ENCODE peak calls at places on chromosomes 4 and X, in five cellular contexts. S, Q, X, J and U are unnamed samples.

GRCh38 chr4:145828802-145829485 is 109.7 kb downstream of the ZNF827 start:
- DNase-seq in S (no peak), Q (no peak), X (no peak), J (no peak), U (no peak)

GRCh38 chrX:39308126-39308525 is 506.9 kb downstream of the MID1IP1 start:
- DNase-seq in S (no peak), Q (no peak), X (no peak), J (no peak), U (no peak)

GRCh38 chr4:22850630-22851029 is 157.9 kb downstream of the GBA3 start:
- DNase-seq in S (no peak), Q (no peak), X (no peak), J (no peak), U (no peak)

GRCh38 chr4:116150152-116150551 is 935.2 kb downstream of the TRAM1L1 start:
- DNase-seq in S (no peak), Q (no peak), X (no peak), J (no peak), U (no peak)

GRCh38 chr4:16583764-16584163 is 314.7 kb downstream of the LDB2 start:
- DNase-seq in S (no peak), Q (no peak), X (no peak), J (no peak), U (no peak)

GRCh38 chr4:38190717-38191178 is 230.6 kb downstream of the PTTG2 start:
- DNase-seq in S (peak; percentile 67), Q (no peak), X (no peak), J (no peak), U (no peak)

GRCh38 chrX:119996069-119996468 is 52.5 kb upstream of the NKAP start:
- DNase-seq in S (no peak), Q (no peak), X (no peak), J (no peak), U (no peak)

GRCh38 chrX:40853004-40853815 is 117.9 kb upstream of the MED14 start:
- DNase-seq in S (no peak), Q (no peak), X (no peak), J (no peak), U (no peak)

GRCh38 chr4:168930413-168931196 is 79.5 kb downstream of the CBR4 start:
- DNase-seq in S (no peak), Q (no peak), X (no peak), J (no peak), U (no peak)

GRCh38 chr4:123250843-123251242 is 145.8 kb upstream of the SPRY1 start:
- DNase-seq in S (peak; percentile 70), Q (no peak), X (peak; percentile 75), J (no peak), U (no peak)

GRCh38 chrX:10533686-10534365 is 86.6 kb downstream of the MID1 start:
- DNase-seq in S (no peak), Q (no peak), X (no peak), J (no peak), U (no peak)

GRCh38 chr4:184400375-184400870 is 73.9 kb downstream of the IRF2 start:
- DNase-seq in S (no peak), Q (no peak), X (no peak), J (no peak), U (no peak)

GRCh38 chrX:26778320-26778888 is 562.4 kb downstream of the MAGEB5 start:
- DNase-seq in S (no peak), Q (no peak), X (no peak), J (no peak), U (no peak)

GRCh38 chrX:48278958-48279357 is 23.8 kb downstream of the SSX1 start:
- DNase-seq in S (peak; percentile 6), Q (no peak), X (peak; percentile 71), J (no peak), U (no peak)

GRCh38 chrX:101462892-101463291 is 22.4 kb upstream of the ARMCX4 start:
- DNase-seq in S (no peak), Q (no peak), X (no peak), J (no peak), U (no peak)

GRCh38 chr4:55853484-55854046 is at the start of gene EXOC1:
- DNase-seq in S (peak; percentile 98), Q (peak; percentile 100), X (peak; percentile 99), J (peak; percentile 94), U (peak; percentile 73)
- TF ChIP-seq POLR2A in S (peak; percentile 68), Q (peak; percentile 76), X (no peak), J (peak; percentile 72), U (peak; percentile 83)

GRCh38 chrX:103831342-103831802 is 685 bp downstream of the RAB9B start:
- DNase-seq in S (no peak), Q (no peak), X (no peak), J (no peak), U (no peak)

GRCh38 chrX:103830848-103831247 is 1.2 kb downstream of the RAB9B start:
- DNase-seq in S (no peak), Q (no peak), X (no peak), J (no peak), U (no peak)

GRCh38 chrX:103828529-103828928 is 3.5 kb downstream of the RAB9B start:
- DNase-seq in S (peak; percentile 18), Q (no peak), X (no peak), J (no peak), U (no peak)

DNA sequence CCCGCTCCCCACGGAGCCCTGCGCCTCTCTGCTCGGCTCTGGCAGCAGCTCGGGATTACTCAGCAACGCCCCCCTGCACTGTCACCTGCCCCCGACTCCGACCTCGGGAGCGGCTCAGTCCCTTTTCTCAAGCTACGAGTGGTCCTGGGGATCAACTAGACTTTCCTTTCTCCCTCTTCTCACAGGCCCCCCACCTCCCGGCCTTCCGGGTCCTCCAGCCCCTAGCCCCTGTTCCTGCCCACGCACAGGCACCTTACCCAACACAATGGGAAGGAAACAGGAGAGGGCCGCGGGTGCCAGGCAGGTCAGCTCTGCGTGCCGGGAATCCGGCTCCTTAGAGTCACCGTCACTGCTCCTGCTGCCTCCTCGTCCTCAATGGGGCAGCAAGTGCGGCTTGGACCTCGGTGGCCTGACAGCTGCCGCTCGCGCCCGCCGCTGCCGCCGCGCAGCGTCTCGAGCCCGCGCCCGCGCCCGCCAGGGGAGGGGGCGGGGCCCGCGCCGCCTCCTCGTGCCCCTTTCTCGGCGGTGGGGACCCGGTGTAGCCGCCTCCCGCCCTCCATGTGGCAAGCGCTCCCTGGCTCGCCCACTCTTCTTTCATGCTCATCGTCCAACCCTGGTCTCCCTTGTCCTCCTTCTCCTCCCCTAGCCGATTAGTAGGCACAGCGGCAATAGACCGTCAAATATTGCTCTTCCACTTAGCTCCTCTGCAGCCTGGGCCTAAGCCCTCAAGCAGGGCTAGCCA is at the start of gene RAB9B:
- DNase-seq in S (peak; percentile 58), Q (peak; percentile 68), X (peak; percentile 89), J (no peak), U (peak; percentile 41)
- TF ChIP-seq POLR2A in S (no peak), Q (no peak), X (no peak), J (no peak), U (no peak)

GRCh38 chr4:39587881-39588280 is 50.8 kb downstream of the SMIM14 start:
- DNase-seq in S (no peak), Q (no peak), X (no peak), J (no peak), U (no peak)
- TF ChIP-seq POLR2A in S (no peak), Q (no peak), X (no peak), J (no peak), U (no peak)

GRCh38 chr4:74039065-74039763 is 725 bp upstream of the CXCL3 start:
- DNase-seq in S (no peak), Q (no peak), X (no peak), J (no peak), U (no peak)
- TF ChIP-seq POLR2A in S (no peak), Q (no peak), X (no peak), J (no peak), U (no peak)

GRCh38 chr4:13484045-13484748 is at the start of gene RAB28:
- DNase-seq in S (peak; percentile 96), Q (peak; percentile 96), X (peak; percentile 98), J (peak; percentile 77), U (peak; percentile 68)
- TF ChIP-seq POLR2A in S (peak; percentile 56), Q (peak; percentile 71), X (peak; percentile 68), J (no peak), U (peak; percentile 60)